ENCODE peak calls at places on chromosomes 3 and 15, in four cellular contexts. K, Q, N and L are unnamed samples.

GRCh38 chr3:63655519-63655918 is 3.0 kb downstream of the SNTN start:
- DNase-seq in K (no peak), Q (no peak), N (no peak), L (no peak)

GRCh38 chr3:101722394-101723173 is 1.8 kb upstream of the CEP97 start:
- DNase-seq in K (no peak), Q (no peak), N (no peak), L (peak)

GRCh38 chr3:36373084-36373483 is 7.2 kb upstream of the STAC start:
- DNase-seq in K (no peak), Q (no peak), N (no peak), L (no peak)

GRCh38 chr15:89664441-89664840 is 9.2 kb upstream of the KIF7 start:
- DNase-seq in K (no peak), Q (no peak), N (no peak), L (no peak)

GRCh38 chr15:66004618-66005262 is 135.4 kb downstream of the RAB11A start:
- DNase-seq in K (no peak), Q (no peak), N (no peak), L (peak)

GRCh38 chr3:29331035-29331434 is 50.2 kb downstream of the RBMS3 start:
- DNase-seq in K (no peak), Q (no peak), N (no peak), L (no peak)

GRCh38 chr15:35713733-35714132 is 167.8 kb upstream of the DPH6 start:
- DNase-seq in K (no peak), Q (no peak), N (no peak), L (no peak)

GRCh38 chr15:91100561-91101355 is 701 bp downstream of the SV2B start:
- DNase-seq in K (no peak), Q (no peak), N (no peak), L (no peak)

GRCh38 chr3:53195602-53196574 is 34.9 kb downstream of the PRKCD start:
- DNase-seq in K (no peak), Q (peak), N (peak), L (peak)

GRCh38 chr15:35603298-35603697 is 57.3 kb upstream of the DPH6 start:
- DNase-seq in K (no peak), Q (no peak), N (no peak), L (no peak)

GRCh38 chr3:183385698-183386590 is 42.5 kb downstream of the MCF2L2 start:
- DNase-seq in K (no peak), Q (peak), N (peak), L (peak)

GRCh38 chr15:66905185-66905584 is 160.2 kb upstream of the SMAD3 start:
- DNase-seq in K (no peak), Q (no peak), N (no peak), L (no peak)

GRCh38 chr3:9401986-9402385 is 4.6 kb downstream of the SETD5 start:
- DNase-seq in K (no peak), Q (no peak), N (no peak), L (no peak)

GRCh38 chr3:143514874-143515273 is 333.4 kb downstream of the SLC9A9 start:
- DNase-seq in K (no peak), Q (no peak), N (no peak), L (no peak)

GRCh38 chr3:84042717-84043116 is 916.1 kb upstream of the CADM2 start:
- DNase-seq in K (no peak), Q (no peak), N (no peak), L (no peak)

GRCh38 chr3:29567505-29567904 is 286.6 kb downstream of the RBMS3 start:
- DNase-seq in K (no peak), Q (no peak), N (no peak), L (no peak)

GRCh38 chr3:122397136-122397645 is 13.2 kb downstream of the FAM162A start:
- DNase-seq in K (no peak), Q (no peak), N (no peak), L (no peak)

GRCh38 chr3:61371123-61371522 is 119.9 kb upstream of the FHIT start:
- DNase-seq in K (no peak), Q (no peak), N (no peak), L (peak)

GRCh38 chr3:129315386-129315991 is 36.8 kb downstream of the HMCES start:
- DNase-seq in K (no peak), Q (peak), N (no peak), L (peak)

GRCh38 chr15:31606942-31607497 is 280.4 kb downstream of the KLF13 start:
- DNase-seq in K (no peak), Q (no peak), N (no peak), L (no peak)

GRCh38 chr15:33201376-33202189 is 7.1 kb upstream of the FMN1 start:
- DNase-seq in K (peak), Q (no peak), N (no peak), L (no peak)

GRCh38 chr3:194273396-194274310 is 77.5 kb downstream of the CPN2 start:
- DNase-seq in K (no peak), Q (peak), N (peak), L (no peak)

GRCh38 chr3:134355416-134355815 is 18.8 kb downstream of the AMOTL2 start:
- DNase-seq in K (peak), Q (no peak), N (no peak), L (no peak)

GRCh38 chr15:49379996-49380395 is 43.0 kb upstream of the FGF7 start:
- DNase-seq in K (no peak), Q (no peak), N (no peak), L (no peak)

GRCh38 chr15:57528940-57529565 is 62.7 kb upstream of the MYZAP start:
- DNase-seq in K (no peak), Q (no peak), N (no peak), L (no peak)

GRCh38 chr3:172384836-172385235 is 63.4 kb downstream of the GHSR start:
- DNase-seq in K (no peak), Q (no peak), N (no peak), L (no peak)

DNA sequence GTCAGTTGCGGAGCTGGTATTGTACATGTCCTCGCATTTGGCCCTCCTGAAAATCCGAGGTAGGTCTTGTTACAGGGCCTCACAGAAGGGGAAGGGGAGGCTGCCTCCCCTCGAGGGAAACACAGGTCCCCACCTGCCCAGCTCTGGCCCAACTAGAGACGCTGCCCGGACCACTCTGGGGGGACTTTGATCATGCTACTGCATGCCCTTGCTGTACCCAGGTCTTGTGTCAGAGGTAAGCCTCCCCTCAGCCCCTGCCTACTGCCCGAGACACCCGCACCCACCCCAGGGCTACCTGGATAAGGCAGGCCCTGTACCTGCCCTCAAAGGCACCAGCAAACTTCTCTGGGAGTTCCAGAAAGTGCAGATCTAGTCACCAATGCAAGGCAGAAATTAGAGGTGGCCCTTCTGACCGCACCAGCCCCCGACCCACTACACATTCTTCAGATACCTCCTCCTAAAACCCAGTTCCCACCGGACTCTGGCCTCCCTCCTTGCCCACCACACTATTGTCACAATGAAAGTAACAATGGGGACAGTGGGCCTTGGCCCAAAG is 981 bp upstream of the SCAP start:
- DNase-seq in K (no peak), Q (no peak), N (no peak), L (no peak)
- H3K4me3 ChIP-seq in K (peak), Q (peak), N (peak), L (peak)

DNA sequence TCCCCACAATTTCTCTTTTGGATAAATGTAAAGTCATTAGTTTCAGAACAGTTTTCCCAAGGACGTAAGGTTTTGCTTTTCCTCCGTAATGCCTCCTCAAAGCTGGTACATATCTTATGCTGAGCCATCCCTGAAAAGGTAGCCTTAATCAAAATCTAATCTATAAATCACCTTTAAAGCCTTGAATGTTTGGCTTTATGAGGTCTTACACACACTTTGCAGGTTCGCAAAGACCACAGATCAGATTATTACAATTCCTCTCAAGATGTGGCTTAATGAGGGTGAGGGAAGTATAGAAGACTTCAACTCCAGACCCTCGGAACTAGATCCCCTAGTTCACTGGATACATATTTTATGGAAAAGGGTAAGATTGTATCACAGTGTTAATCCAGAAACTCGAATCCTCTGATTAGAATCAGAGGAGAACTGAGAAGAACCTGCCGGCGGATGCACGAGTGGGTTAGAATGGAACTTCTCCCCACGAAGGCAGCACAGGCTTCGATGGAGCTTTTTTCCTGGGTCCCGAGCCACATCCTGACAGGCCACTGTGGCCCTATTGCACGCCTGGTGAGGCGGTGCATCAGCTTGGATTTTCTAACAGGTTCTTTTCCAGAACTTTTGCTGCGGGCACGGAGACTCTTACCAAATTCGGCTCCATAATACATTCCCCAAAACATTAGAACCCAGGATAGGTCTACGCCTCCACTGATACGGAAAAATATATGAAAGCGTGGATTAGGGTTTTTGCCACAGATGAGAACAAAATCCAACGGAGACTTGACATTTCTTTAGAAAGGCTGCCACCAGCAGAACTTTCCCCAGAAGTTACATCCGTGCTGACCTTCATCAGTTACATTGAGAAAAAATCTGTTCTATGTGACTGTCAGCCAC is 1.2 kb downstream of the CTXND1 start:
- DNase-seq in K (no peak), Q (no peak), N (no peak), L (no peak)
- H3K4me3 ChIP-seq in K (peak), Q (no peak), N (no peak), L (no peak)

GRCh38 chr3:138426211-138426610 is 8.2 kb upstream of the ESYT3 start:
- DNase-seq in K (no peak), Q (no peak), N (no peak), L (no peak)
- H3K4me3 ChIP-seq in K (no peak), Q (no peak), N (no peak), L (no peak)

GRCh38 chr3:45214061-45214680 is 11.9 kb downstream of the TMEM158 start:
- DNase-seq in K (no peak), Q (no peak), N (no peak), L (peak)

GRCh38 chr3:45215466-45215865 is 10.6 kb downstream of the TMEM158 start:
- DNase-seq in K (no peak), Q (no peak), N (no peak), L (no peak)

GRCh38 chr3:45216210-45216609 is 9.9 kb downstream of the TMEM158 start:
- DNase-seq in K (no peak), Q (no peak), N (no peak), L (no peak)

GRCh38 chr3:45219694-45220093 is 6.4 kb downstream of the TMEM158 start:
- DNase-seq in K (no peak), Q (no peak), N (no peak), L (no peak)

GRCh38 chr3:45218578-45219390 is 7.3 kb downstream of the TMEM158 start:
- DNase-seq in K (no peak), Q (no peak), N (no peak), L (no peak)
- H3K4me3 ChIP-seq in K (no peak), Q (no peak), N (no peak), L (no peak)

DNA sequence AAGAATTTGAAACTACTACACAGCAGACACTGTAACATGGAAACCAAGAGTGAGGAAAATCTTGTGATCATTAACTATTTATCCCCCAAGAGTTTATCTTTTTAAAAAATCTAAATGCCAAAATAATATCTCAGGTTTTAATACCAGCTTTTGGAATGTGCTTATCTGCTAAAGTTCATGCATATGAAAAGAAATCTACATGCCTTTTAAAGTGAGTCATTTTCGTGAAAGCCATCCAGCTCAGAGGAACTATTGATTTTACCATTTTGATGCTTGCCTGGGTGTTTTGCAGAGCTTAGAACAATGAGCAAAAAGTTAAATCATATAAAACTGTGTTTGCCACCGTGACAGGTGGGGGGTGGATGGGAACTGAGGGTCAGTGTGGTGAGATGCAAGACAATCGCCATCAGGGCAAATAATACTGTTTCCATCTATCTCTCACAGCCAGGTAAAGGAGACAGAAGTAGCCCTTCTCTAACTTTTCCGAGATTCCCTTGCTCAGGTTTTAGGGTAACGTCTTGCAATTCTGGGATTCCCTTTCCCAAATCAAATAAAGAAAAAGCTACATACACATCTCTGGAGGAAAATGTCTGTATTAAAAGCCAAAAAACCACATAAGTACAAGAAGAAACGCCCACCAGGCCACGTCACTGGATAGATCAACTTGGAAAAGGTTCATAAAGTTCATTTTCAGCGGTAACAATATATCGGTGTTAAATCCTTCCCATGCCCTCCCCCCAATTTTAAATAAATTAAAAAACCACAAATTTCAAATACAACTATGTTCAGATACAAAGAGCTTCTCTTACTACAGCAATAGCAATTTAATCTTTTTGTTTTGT is 2.0 kb downstream of the TMEM158 start:
- DNase-seq in K (no peak), Q (no peak), N (no peak), L (no peak)
- H3K4me3 ChIP-seq in K (peak), Q (peak), N (no peak), L (no peak)

DNA sequence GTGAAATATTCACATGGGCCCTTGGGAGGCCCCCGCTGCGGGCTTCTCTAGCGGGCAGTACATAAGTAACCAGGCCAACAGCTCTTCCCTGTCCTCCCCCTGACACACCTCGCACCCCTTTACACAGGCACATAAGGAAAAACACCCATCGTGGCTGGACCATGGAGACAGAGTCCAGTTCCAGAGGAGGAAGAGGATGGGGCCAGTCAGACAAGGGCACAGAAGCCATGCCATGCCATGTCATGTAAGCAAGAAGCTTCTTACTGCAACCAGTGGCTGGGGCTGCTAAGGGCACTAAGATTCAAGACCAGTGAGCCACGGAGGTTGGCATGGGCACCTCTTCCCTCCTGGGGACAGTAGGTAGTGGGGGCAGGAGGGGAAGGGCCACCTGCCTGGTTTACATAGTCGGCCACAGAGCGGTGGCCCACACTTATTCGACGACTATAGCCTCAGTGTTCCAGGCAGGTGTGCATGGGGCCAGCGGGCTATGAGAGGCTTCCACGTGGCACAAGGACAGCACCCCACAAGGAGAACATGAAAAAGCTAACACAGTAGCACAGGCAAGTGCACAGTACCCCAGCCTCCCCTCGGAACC is 5.7 kb upstream of the CYP11A1 start:
- DNase-seq in K (no peak), Q (no peak), N (no peak), L (no peak)
- H3K4me3 ChIP-seq in K (no peak), Q (no peak), N (peak), L (no peak)